ENCODE peak calls at places on chromosome 16, in four cellular contexts. U is activated CD4-positive, alpha-beta T cell treated with anti-CD3 and anti-CD28 coated beads, Interleukin-2, amount 10 ng/mL, durations not matched to agents 7 days and 5 days; M is stimulated activated CD4-positive, alpha-beta T cell treated with anti-CD3 and anti-CD28 coated beads, Interleukin-4, amount 100 ng/mL, for 24 hours; Y is sciatic nerve. S is an unnamed sample.

GRCh38 chr16:82756283-82756599 is 129.5 kb downstream of the CDH13 start:
- DNase-seq in U (no peak), M (no peak), Y (no peak), S (no peak)

GRCh38 chr16:67015317-67015731 is 13.6 kb upstream of the CBFB start:
- DNase-seq in U (no peak), M (no peak), Y (peak), S (no peak)

GRCh38 chr16:72198021-72198420 is 26.1 kb upstream of the PMFBP1 start:
- DNase-seq in U (no peak), M (no peak), Y (peak), S (peak)

GRCh38 chr16:13471036-13471435 is 448.9 kb upstream of the ERCC4 start:
- DNase-seq in U (no peak), M (no peak), Y (no peak), S (no peak)

GRCh38 chr16:84897911-84898377 is 78.2 kb downstream of the CRISPLD2 start:
- DNase-seq in U (no peak), M (no peak), Y (no peak), S (no peak)

GRCh38 chr16:361341-361871 is 8.9 kb upstream of the AXIN1 start:
- DNase-seq in U (no peak), M (no peak), Y (no peak), S (no peak)

GRCh38 chr16:69324013-69324531 is 6.3 kb downstream of the PDF start:
- DNase-seq in U (no peak), M (no peak), Y (peak), S (peak)

GRCh38 chr16:27429981-27430441 is 28.0 kb downstream of the IL21R start:
- DNase-seq in U (no peak), M (peak), Y (peak), S (no peak)

GRCh38 chr16:80731915-80732314 is 72.5 kb downstream of the CDYL2 start:
- DNase-seq in U (no peak), M (no peak), Y (no peak), S (no peak)

GRCh38 chr16:83105279-83106077 is 478.7 kb downstream of the CDH13 start:
- DNase-seq in U (no peak), M (no peak), Y (no peak), S (no peak)